ENCODE peak calls at places on chromosomes 4 and X, in six cellular contexts. N is lower leg skin; U is left cardiac atrium; H is NCI-H526 treated with DMSO at 0.1 percent for 48 hours; K is CD8-positive, alpha-beta T cell; O is HTR-8/SVneo. Y is an unnamed sample.

GRCh38 chrX:140157611-140158010 is 192.3 kb upstream of the CXorf66 start:
- DNase-seq in H (no peak), K (no peak), U (no peak), O (peak), N (no peak), Y (no peak)

GRCh38 chr4:138334346-138335016 is 92.3 kb upstream of the SLC7A11 start:
- DNase-seq in O (no peak), H (no peak), U (no peak), K (no peak), N (no peak), Y (no peak)

GRCh38 chr4:139214039-139214534 is 37.1 kb upstream of the ELF2 start:
- DNase-seq in N (peak), U (no peak), O (no peak), K (no peak), H (no peak), Y (no peak)

GRCh38 chr4:153530284-153530995 is 64.3 kb downstream of the TMEM131L start:
- DNase-seq in O (no peak), K (no peak), U (no peak), H (no peak), N (no peak), Y (peak)

GRCh38 chr4:180828455-180829018 is 1414.7 kb upstream of the TENM3 start:
- DNase-seq in H (peak), K (no peak), N (no peak), U (no peak), O (peak), Y (peak)

GRCh38 chrX:150459168-150459567 is 96.1 kb downstream of the MAMLD1 start:
- DNase-seq in H (no peak), U (no peak), K (no peak), O (no peak), N (no peak), Y (no peak)

GRCh38 chr4:85474818-85475630 is at the start of gene ARHGAP24:
- DNase-seq in O (peak), U (peak), K (no peak), N (peak), H (peak), Y (no peak)

GRCh38 chr4:20813698-20814097 is 113.4 kb downstream of the PACRGL start:
- DNase-seq in K (no peak), O (no peak), U (no peak), N (no peak), H (no peak), Y (no peak)

GRCh38 chr4:57153207-57153606 is 43.0 kb upstream of the IGFBP7 start:
- DNase-seq in N (no peak), U (no peak), H (no peak), K (no peak), O (no peak), Y (no peak)

GRCh38 chr4:164617426-164617825 is 136.5 kb upstream of the SMIM31 start:
- DNase-seq in K (no peak), U (no peak), O (no peak), H (no peak), N (no peak), Y (no peak)

GRCh38 chrX:140447150-140447549 is 57.7 kb downstream of the SOX3 start:
- DNase-seq in O (no peak), U (no peak), N (no peak), H (no peak), K (no peak), Y (no peak)

GRCh38 chr4:95674451-95675095 is 125.8 kb upstream of the UNC5C start:
- DNase-seq in U (no peak), O (no peak), K (no peak), N (no peak), H (no peak), Y (no peak)

GRCh38 chr4:156939801-156940200 is 31.8 kb downstream of the PDGFC start:
- DNase-seq in K (no peak), O (no peak), N (no peak), H (no peak), U (no peak), Y (no peak)

GRCh38 chr4:80079255-80079923 is 6.4 kb upstream of the ANTXR2 start:
- DNase-seq in K (no peak), N (no peak), U (no peak), O (no peak), H (no peak), Y (peak)

GRCh38 chrX:41145920-41146608 is 60.8 kb downstream of the USP9X start:
- DNase-seq in K (no peak), U (no peak), H (no peak), O (peak), N (no peak), Y (no peak)

GRCh38 chrX:24341795-24342194 is 18.6 kb upstream of the SUPT20HL1 start:
- DNase-seq in H (no peak), K (no peak), N (no peak), O (no peak), U (no peak), Y (no peak)

GRCh38 chr4:3836802-3837601 is 70.8 kb downstream of the ADRA2C start:
- DNase-seq in N (no peak), K (no peak), U (no peak), H (no peak), O (no peak), Y (peak)

GRCh38 chr4:23023121-23023520 is 330.4 kb downstream of the GBA3 start:
- DNase-seq in K (no peak), U (no peak), N (no peak), H (no peak), O (no peak), Y (no peak)

GRCh38 chr4:105092768-105093167 is 53.9 kb upstream of the TET2 start:
- DNase-seq in H (no peak), U (no peak), K (no peak), N (no peak), O (no peak), Y (no peak)

GRCh38 chrX:106898462-106898861 is 4.7 kb downstream of the RIPPLY1 start:
- DNase-seq in U (no peak), H (peak), K (no peak), O (peak), N (no peak), Y (peak)

GRCh38 chrX:71911731-71912050 is 1.0 kb downstream of the NHSL2 start:
- DNase-seq in N (no peak), K (no peak), U (peak), H (no peak), O (no peak), Y (no peak)

GRCh38 chr4:17097369-17097768 is 198.9 kb upstream of the LDB2 start:
- DNase-seq in H (peak), U (no peak), N (no peak), O (no peak), K (no peak), Y (no peak)

GRCh38 chrX:51568586-51568985 is 50.1 kb downstream of the CENPVL3 start:
- DNase-seq in H (no peak), U (no peak), O (no peak), K (no peak), N (no peak), Y (no peak)

GRCh38 chr4:14404730-14405129 is 597.6 kb upstream of the CPEB2 start:
- DNase-seq in N (no peak), H (no peak), O (no peak), K (no peak), U (peak), Y (no peak)

GRCh38 chrX:118823263-118824172 is at the start of gene ZCCHC12:
- DNase-seq in O (peak), N (no peak), K (peak), H (peak), U (peak), Y (no peak)

GRCh38 chr4:102780476-102781144 is 19.8 kb upstream of the MANBA start:
- DNase-seq in N (no peak), H (no peak), K (no peak), O (no peak), U (no peak), Y (no peak)

GRCh38 chr4:113574636-113575103 is 186.9 kb downstream of the CAMK2D start:
- DNase-seq in K (no peak), U (no peak), H (no peak), N (no peak), O (no peak), Y (no peak)

GRCh38 chr4:128863314-128864075 is 54.0 kb downstream of the JADE1 start:
- DNase-seq in H (peak), K (peak), N (peak), O (peak), U (peak), Y (peak)

GRCh38 chrX:13472975-13473665 is 96.3 kb upstream of the EGFL6 start:
- DNase-seq in H (no peak), O (no peak), K (no peak), U (no peak), N (no peak), Y (no peak)

GRCh38 chr4:162865102-162865501 is 301.6 kb downstream of the NAF1 start:
- DNase-seq in H (no peak), O (no peak), K (no peak), U (no peak), N (no peak), Y (no peak)

GRCh38 chrX:55056820-55057690 is 17.8 kb upstream of the PAGE2B start:
- DNase-seq in O (no peak), U (no peak), K (no peak), H (no peak), N (no peak), Y (peak)

GRCh38 chr4:16026155-16026761 is 57.6 kb downstream of the PROM1 start:
- DNase-seq in N (peak), U (no peak), O (peak), H (no peak), K (no peak), Y (peak)

GRCh38 chr4:128303986-128304385 is 16.4 kb upstream of the PGRMC2 start:
- DNase-seq in O (no peak), N (no peak), H (no peak), K (no peak), U (no peak), Y (no peak)

GRCh38 chrX:69177511-69178162 is 12.4 kb upstream of the PJA1 start:
- DNase-seq in N (no peak), O (no peak), H (no peak), U (no peak), K (no peak), Y (no peak)

GRCh38 chrX:68867458-68868166 is 38.8 kb downstream of the EFNB1 start:
- DNase-seq in U (no peak), O (no peak), K (no peak), H (no peak), N (no peak), Y (no peak)

GRCh38 chr4:102344955-102345794 is at the start of gene SLC39A8:
- DNase-seq in N (peak), H (peak), U (peak), K (peak), O (peak), Y (peak)